ENCODE peak calls at places on chromosomes 13 and 19, in seven cellular contexts. O is activated CD4-positive, alpha-beta T cell treated with anti-CD3 and anti-CD28 coated beads, Interleukin-2, amount 50 U/mL, for 1 hour; L is hepatocyte; Y is stromal cell of bone marrow; J is stimulated activated CD4-positive, alpha-beta T cell treated with anti-CD3 and anti-CD28 coated beads, Interleukin-12 subunit alpha, Interleukin-12 subunit beta, amount 100 ng/mL, for 4 hours; F is effector memory CD4-positive, alpha-beta T cell; U is GM23248. A is an unnamed sample.

GRCh38 chr19:13995017-13995728 is 10.9 kb downstream of the RFX1 start:
- DNase-seq in F (no peak), O (no peak), J (no peak), U (peak), L (no peak), Y (peak), A (no peak)

GRCh38 chr19:28199323-28199722 is 1013.6 kb downstream of the UQCRFS1 start:
- DNase-seq in J (no peak), Y (no peak), L (no peak), U (no peak), O (no peak), F (no peak), A (no peak)

GRCh38 chr13:113060557-113061270 is 44.9 kb upstream of the F7 start:
- DNase-seq in J (no peak), L (no peak), F (no peak), Y (no peak), U (no peak), O (no peak), A (no peak)

GRCh38 chr13:23618341-23618740 is 48.1 kb downstream of the TNFRSF19 start:
- DNase-seq in O (no peak), L (peak), U (peak), Y (peak), J (no peak), F (no peak), A (no peak)

GRCh38 chr19:46951236-46951986 is 68.2 kb upstream of the NPAS1 start:
- DNase-seq in Y (no peak), U (peak), J (no peak), O (no peak), F (no peak), L (peak), A (no peak)

GRCh38 chr13:30394798-30395191 is 27.5 kb upstream of the UBE2L5 start:
- DNase-seq in J (no peak), Y (no peak), L (no peak), U (peak), F (no peak), O (no peak), A (no peak)

GRCh38 chr13:26562538-26562890 is 5.0 kb downstream of the WASF3 start:
- DNase-seq in J (no peak), Y (no peak), U (peak), L (no peak), O (no peak), F (no peak), A (no peak)

GRCh38 chr19:44710483-44710882 is 11.5 kb downstream of the CEACAM16 start:
- DNase-seq in U (no peak), O (no peak), J (no peak), Y (no peak), F (no peak), L (no peak), A (no peak)

GRCh38 chr19:40323705-40324104 is 24.5 kb downstream of the C19orf47 start:
- DNase-seq in J (no peak), F (no peak), O (no peak), U (no peak), L (no peak), Y (no peak), A (no peak)

GRCh38 chr19:6730153-6730804 is 7.1 kb downstream of the GPR108 start:
- DNase-seq in J (peak), L (peak), F (peak), O (peak), Y (no peak), U (peak), A (no peak)

GRCh38 chr13:91400094-91400462 is 1.7 kb downstream of the GPC5 start:
- DNase-seq in L (no peak), J (no peak), U (no peak), F (no peak), O (no peak), Y (no peak), A (no peak)

GRCh38 chr13:36998624-36999041 is 507 bp downstream of the ALG5 start:
- DNase-seq in O (peak), L (peak), J (peak), Y (no peak), F (no peak), U (peak), A (peak)

GRCh38 chr13:40408602-40409001 is 257.8 kb downstream of the FOXO1 start:
- DNase-seq in L (no peak), U (peak), F (no peak), J (no peak), Y (no peak), O (no peak), A (no peak)

GRCh38 chr19:37977992-37978391 is 71.0 kb downstream of the SIPA1L3 start:
- DNase-seq in J (no peak), O (no peak), L (no peak), F (no peak), U (peak), Y (no peak), A (peak)

GRCh38 chr19:883661-884211 is 9.3 kb downstream of the MED16 start:
- DNase-seq in L (peak), F (no peak), U (no peak), J (no peak), Y (no peak), O (no peak), A (no peak)

GRCh38 chr13:98089246-98089645 is 53.6 kb upstream of the FARP1 start:
- DNase-seq in J (no peak), Y (peak), U (peak), O (no peak), F (no peak), L (no peak), A (no peak)

GRCh38 chr13:66673401-66673800 is 556.7 kb downstream of the PCDH9 start:
- DNase-seq in F (no peak), J (no peak), L (no peak), O (no peak), U (peak), Y (no peak), A (no peak)

GRCh38 chr19:2327773-2328400 is 499 bp downstream of the LSM7 start:
- DNase-seq in F (peak), J (peak), Y (peak), O (peak), U (peak), L (peak), A (no peak)

GRCh38 chr19:11446652-11447301 is 11.3 kb downstream of the PRKCSH start:
- DNase-seq in L (peak), F (peak), Y (no peak), O (peak), U (peak), J (peak), A (peak)

GRCh38 chr19:10769533-10770491 is 51.9 kb downstream of the DNM2 start:
- DNase-seq in U (peak), O (no peak), L (peak), J (no peak), Y (no peak), F (no peak), A (peak)

GRCh38 chr19:8050274-8051096 is 2.1 kb upstream of the CCL25 start:
- DNase-seq in J (peak), Y (no peak), F (peak), U (peak), L (peak), O (peak), A (peak)

GRCh38 chr19:52662631-52663030 is 24.5 kb upstream of the ZNF83 start:
- DNase-seq in L (peak), Y (no peak), O (no peak), F (no peak), J (no peak), U (no peak), A (no peak)

GRCh38 chr19:45809643-45810159 is 5.4 kb downstream of the RSPH6A start:
- DNase-seq in J (no peak), L (no peak), Y (peak), O (no peak), U (peak), F (no peak), A (no peak)